ENCODE peak calls at places on chromosomes 12 and 14, in four cellular contexts. One of them, this sample, is unnamed. For H3K27me3, the result is how much of the 10 kb centered on the place peaks cover.

GRCh38 chr14:20522332-20522731 is 17.0 kb downstream of the RNASE10 start:
- DNase-seq in HCT116: no peak
- DNase-seq in mammary epithelial cell: no peak
- DNase-seq in fibroblast of lung: no peak
- DNase-seq in this sample: no peak

GRCh38 chr12:51460519-51460918 is 35.9 kb downstream of the SLC4A8 start:
- DNase-seq in fibroblast of lung: no peak
- DNase-seq in HCT116: no peak
- DNase-seq in mammary epithelial cell: no peak
- DNase-seq in this sample: no peak

GRCh38 chr12:3641428-3641883 is 111.5 kb downstream of the CRACR2A start:
- DNase-seq in mammary epithelial cell: peak
- DNase-seq in HCT116: no peak
- DNase-seq in fibroblast of lung: peak
- DNase-seq in this sample: peak

GRCh38 chr12:125744201-125744600 is 679.0 kb downstream of the AACS start:
- DNase-seq in fibroblast of lung: no peak
- DNase-seq in HCT116: no peak
- DNase-seq in mammary epithelial cell: no peak
- DNase-seq in this sample: no peak

GRCh38 chr14:57066887-57067513 is 201.7 kb downstream of the EXOC5 start:
- DNase-seq in mammary epithelial cell: peak
- DNase-seq in HCT116: peak
- DNase-seq in fibroblast of lung: peak
- DNase-seq in this sample: peak

GRCh38 chr14:29240046-29240445 is 473.5 kb downstream of the FOXG1 start:
- DNase-seq in mammary epithelial cell: no peak
- DNase-seq in fibroblast of lung: peak
- DNase-seq in HCT116: no peak
- DNase-seq in this sample: peak

GRCh38 chr12:88960213-88960878 is 380.1 kb upstream of the KITLG start:
- DNase-seq in mammary epithelial cell: peak
- DNase-seq in fibroblast of lung: peak
- DNase-seq in HCT116: peak
- DNase-seq in this sample: peak

GRCh38 chr12:94147991-94148840 is at the start of gene PLXNC1:
- DNase-seq in HCT116: no peak
- DNase-seq in mammary epithelial cell: peak
- DNase-seq in fibroblast of lung: peak
- DNase-seq in this sample: peak

GRCh38 chr14:58816416-58817115 is 178.8 kb downstream of the DACT1 start:
- DNase-seq in HCT116: no peak
- DNase-seq in fibroblast of lung: no peak
- DNase-seq in mammary epithelial cell: no peak
- DNase-seq in this sample: no peak

GRCh38 chr12:68304626-68305025 is 27.5 kb downstream of the MDM1 start:
- DNase-seq in fibroblast of lung: no peak
- DNase-seq in mammary epithelial cell: peak
- DNase-seq in HCT116: no peak
- DNase-seq in this sample: no peak
- H3K27me3 ChIP-seq in fibroblast of lung: under half
- H3K27me3 ChIP-seq in mammary epithelial cell: under half
- H3K27me3 ChIP-seq in HCT116: under half
- H3K27me3 ChIP-seq in this sample: under half

GRCh38 chr14:68521952-68522509 is 270.8 kb downstream of the ZFP36L1 start:
- DNase-seq in mammary epithelial cell: no peak
- DNase-seq in fibroblast of lung: no peak
- DNase-seq in HCT116: no peak
- DNase-seq in this sample: no peak

GRCh38 chr14:68521557-68521901 is 271.3 kb downstream of the ZFP36L1 start:
- DNase-seq in fibroblast of lung: no peak
- DNase-seq in mammary epithelial cell: no peak
- DNase-seq in HCT116: no peak
- DNase-seq in this sample: no peak

GRCh38 chr14:68523994-68524725 is 268.7 kb downstream of the ZFP36L1 start:
- DNase-seq in fibroblast of lung: peak
- DNase-seq in mammary epithelial cell: no peak
- DNase-seq in HCT116: no peak
- DNase-seq in this sample: peak

GRCh38 chr14:68522510-68523325 is 270.1 kb downstream of the ZFP36L1 start:
- DNase-seq in mammary epithelial cell: no peak
- DNase-seq in HCT116: no peak
- DNase-seq in fibroblast of lung: peak
- DNase-seq in this sample: peak

DNA sequence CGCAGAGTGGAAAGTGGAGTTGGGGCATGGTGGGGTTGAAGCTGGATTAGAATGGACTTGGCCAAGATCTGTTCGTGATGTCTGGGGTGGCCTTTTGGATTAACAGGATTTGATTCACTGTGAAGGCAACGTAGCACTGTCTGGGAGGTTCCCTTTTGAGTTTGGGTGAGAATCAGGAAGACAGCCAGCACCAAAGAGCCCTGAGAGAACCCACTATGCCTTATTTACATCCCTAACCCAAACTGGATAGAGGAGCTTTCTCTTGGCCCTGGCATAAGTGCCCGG is 269.6 kb downstream of the ZFP36L1 start:
- DNase-seq in fibroblast of lung: no peak
- DNase-seq in mammary epithelial cell: no peak
- DNase-seq in HCT116: no peak
- DNase-seq in this sample: no peak
- H3K9ac ChIP-seq in fibroblast of lung: no peak
- H3K9ac ChIP-seq in mammary epithelial cell: no peak
- H3K9ac ChIP-seq in HCT116: no peak
- H3K9ac ChIP-seq in this sample: peak

DNA sequence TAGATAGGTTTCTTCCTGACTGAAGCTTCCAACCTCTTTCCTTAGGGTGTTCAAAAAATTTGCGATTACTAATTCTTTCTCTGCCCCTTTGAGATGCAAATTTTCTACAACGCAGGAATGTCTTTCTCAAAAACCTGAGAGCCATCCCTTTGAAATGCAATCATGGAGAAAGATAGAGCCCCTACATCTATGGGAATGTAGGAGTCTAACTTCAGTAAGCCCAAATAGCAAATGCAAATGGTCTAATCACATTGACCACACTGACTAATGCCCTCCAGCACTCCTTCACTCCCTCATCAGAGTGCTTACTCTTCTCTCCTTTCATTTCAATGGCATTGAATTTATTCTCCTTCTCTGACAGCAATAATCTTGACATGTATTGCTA is 107.1 kb downstream of the SLC6A15 start:
- DNase-seq in mammary epithelial cell: no peak
- DNase-seq in HCT116: no peak
- DNase-seq in fibroblast of lung: no peak
- DNase-seq in this sample: no peak
- H3K27me3 ChIP-seq in mammary epithelial cell: under half
- H3K27me3 ChIP-seq in HCT116: under half
- H3K27me3 ChIP-seq in fibroblast of lung: under half
- H3K27me3 ChIP-seq in this sample: under half

GRCh38 chr12:19575307-19576243 is 136.3 kb downstream of the AEBP2 start:
- DNase-seq in HCT116: peak
- DNase-seq in mammary epithelial cell: peak
- DNase-seq in fibroblast of lung: peak
- DNase-seq in this sample: peak
- H3K9ac ChIP-seq in HCT116: no peak
- H3K9ac ChIP-seq in mammary epithelial cell: no peak
- H3K9ac ChIP-seq in fibroblast of lung: no peak
- H3K9ac ChIP-seq in this sample: no peak

GRCh38 chr12:57741413-57741789 is 2.9 kb upstream of the AGAP2 start:
- DNase-seq in HCT116: no peak
- DNase-seq in mammary epithelial cell: no peak
- DNase-seq in fibroblast of lung: no peak
- DNase-seq in this sample: no peak

GRCh38 chr12:57740656-57741412 is 2.3 kb upstream of the AGAP2 start:
- DNase-seq in fibroblast of lung: no peak
- DNase-seq in HCT116: no peak
- DNase-seq in mammary epithelial cell: no peak
- DNase-seq in this sample: no peak

GRCh38 chr12:57739387-57739786 is 845 bp upstream of the AGAP2 start:
- DNase-seq in mammary epithelial cell: no peak
- DNase-seq in fibroblast of lung: no peak
- DNase-seq in HCT116: no peak
- DNase-seq in this sample: no peak

GRCh38 chr12:57738661-57739237 is at the start of gene AGAP2:
- DNase-seq in HCT116: no peak
- DNase-seq in fibroblast of lung: no peak
- DNase-seq in mammary epithelial cell: no peak
- DNase-seq in this sample: no peak

DNA sequence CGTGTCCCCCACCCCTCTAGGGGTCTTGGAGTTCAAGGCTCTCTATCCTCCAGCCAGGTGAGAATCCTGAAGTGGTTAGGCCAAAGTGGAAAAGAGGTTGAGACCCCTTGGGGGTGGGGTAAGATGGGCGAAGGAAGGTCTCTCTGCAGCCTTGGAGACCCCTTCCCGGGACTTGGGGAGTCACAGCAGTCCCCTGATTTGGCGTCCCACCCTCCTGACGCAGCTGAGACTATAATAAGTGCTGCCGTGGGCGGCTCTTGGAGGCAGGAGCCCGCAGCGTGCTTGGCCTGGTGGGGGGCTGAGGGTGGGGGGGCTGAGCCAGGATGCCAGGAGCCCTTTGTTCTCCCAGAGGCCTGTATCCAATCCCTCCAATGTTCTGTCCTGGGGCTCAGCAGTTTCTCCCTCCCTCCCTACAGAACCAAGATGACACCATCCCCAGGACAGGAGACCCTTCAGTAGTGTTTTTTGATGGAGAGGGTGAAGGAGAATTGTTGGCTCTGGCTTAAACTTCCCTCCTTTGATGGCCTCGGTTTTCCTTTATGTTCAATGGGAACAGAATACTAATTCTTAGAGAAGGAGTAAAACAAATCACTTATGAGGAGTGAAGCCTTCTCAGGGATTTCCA is 1.5 kb upstream of the AGAP2 start:
- DNase-seq in HCT116: no peak
- DNase-seq in mammary epithelial cell: no peak
- DNase-seq in fibroblast of lung: no peak
- DNase-seq in this sample: no peak
- H3K27me3 ChIP-seq in HCT116: under half
- H3K27me3 ChIP-seq in mammary epithelial cell: under half
- H3K27me3 ChIP-seq in fibroblast of lung: half or more
- H3K27me3 ChIP-seq in this sample: half or more

GRCh38 chr12:132236930-132237771 is 92.2 kb downstream of the GALNT9 start:
- DNase-seq in HCT116: no peak
- DNase-seq in mammary epithelial cell: no peak
- DNase-seq in fibroblast of lung: no peak
- DNase-seq in this sample: no peak

GRCh38 chr12:132239392-132239791 is 90.0 kb downstream of the GALNT9 start:
- DNase-seq in fibroblast of lung: no peak
- DNase-seq in mammary epithelial cell: no peak
- DNase-seq in HCT116: no peak
- DNase-seq in this sample: no peak

GRCh38 chr12:132237772-132238486 is 91.5 kb downstream of the GALNT9 start:
- DNase-seq in HCT116: no peak
- DNase-seq in fibroblast of lung: no peak
- DNase-seq in mammary epithelial cell: no peak
- DNase-seq in this sample: no peak

GRCh38 chr12:132238487-132239248 is 90.7 kb downstream of the GALNT9 start:
- DNase-seq in HCT116: no peak
- DNase-seq in fibroblast of lung: no peak
- DNase-seq in mammary epithelial cell: no peak
- DNase-seq in this sample: no peak

DNA sequence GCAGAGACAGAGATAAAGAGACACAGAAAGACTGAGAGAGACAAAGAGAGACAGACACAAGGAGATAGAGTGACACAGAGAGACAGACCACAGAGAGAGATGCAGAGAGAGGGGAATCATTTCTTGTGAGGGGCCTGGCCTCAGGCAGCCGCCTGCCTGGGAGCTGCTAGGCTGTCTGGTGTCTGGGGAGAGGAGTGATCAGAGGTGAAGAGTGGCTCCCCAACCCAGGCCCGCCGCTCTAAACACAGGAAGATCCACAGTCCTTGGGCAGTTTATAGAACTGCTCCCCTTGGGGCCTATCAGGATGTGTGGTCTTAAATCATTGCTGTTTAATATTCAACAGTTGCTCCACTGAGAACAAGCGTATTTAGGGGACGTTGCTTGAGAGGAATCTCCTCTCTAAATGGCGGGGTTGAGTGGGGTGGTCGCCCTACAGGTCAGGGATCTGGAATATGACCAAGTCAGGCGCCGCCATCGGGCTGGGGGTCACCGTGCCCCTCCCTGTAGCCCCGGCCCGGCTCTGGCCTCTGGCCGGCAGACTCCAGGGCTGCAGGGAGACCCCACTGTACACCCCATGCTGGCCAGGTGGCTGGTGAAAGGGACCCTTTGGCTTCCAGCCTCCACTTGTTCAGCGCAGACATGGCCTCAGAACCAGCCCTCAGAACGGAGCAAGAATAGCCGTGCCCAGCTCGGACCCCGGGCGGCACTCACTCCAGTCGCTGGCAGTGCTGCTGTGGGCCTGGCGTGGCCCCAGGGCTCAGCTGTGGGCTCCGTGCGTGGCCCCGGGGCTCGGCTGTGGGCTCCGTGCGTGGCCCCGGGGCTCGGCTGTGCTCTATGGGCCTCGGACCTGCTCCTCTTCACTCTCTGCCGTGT is 89.4 kb downstream of the GALNT9 start:
- DNase-seq in mammary epithelial cell: no peak
- DNase-seq in HCT116: no peak
- DNase-seq in fibroblast of lung: no peak
- DNase-seq in this sample: no peak
- H3K9ac ChIP-seq in mammary epithelial cell: no peak
- H3K9ac ChIP-seq in HCT116: no peak
- H3K9ac ChIP-seq in fibroblast of lung: no peak
- H3K9ac ChIP-seq in this sample: no peak